ENCODE peak calls at places on chromosomes 16 and 17, in five cellular contexts. H, A, P, N and W are unnamed samples.

GRCh38 chr17:10556301-10557005 is 7.0 kb upstream of the MYH2 start:
- DNase-seq in P (no peak), A (peak), H (no peak), N (no peak), W (no peak)

GRCh38 chr17:75854111-75854748 is 905 bp downstream of the WBP2 start:
- DNase-seq in P (no peak), N (no peak), A (peak), H (no peak), W (no peak)

GRCh38 chr16:3074860-3075545 is 9.6 kb downstream of the IL32 start:
- DNase-seq in N (no peak), A (no peak), P (peak), H (peak), W (peak)

GRCh38 chr16:53898993-53899392 is 195.0 kb downstream of the FTO start:
- DNase-seq in A (no peak), P (no peak), N (no peak), H (no peak), W (no peak)

GRCh38 chr17:77465358-77466041 is 324.7 kb downstream of the SEC14L1 start:
- DNase-seq in H (peak), P (peak), A (peak), N (no peak), W (peak)

GRCh38 chr17:64533784-64534183 is 27.0 kb downstream of the CEP95 start:
- DNase-seq in H (no peak), P (no peak), N (no peak), A (no peak), W (no peak)

GRCh38 chr16:56558024-56558747 is 6.7 kb upstream of the MT4 start:
- DNase-seq in N (no peak), P (no peak), H (no peak), A (peak), W (no peak)

GRCh38 chr16:8727084-8727590 is 52.7 kb downstream of the ABAT start:
- DNase-seq in P (no peak), A (no peak), N (no peak), H (no peak), W (no peak)

GRCh38 chr17:78184868-78185267 is 2.0 kb downstream of the TK1 start:
- DNase-seq in A (no peak), P (no peak), H (no peak), N (no peak), W (no peak)

GRCh38 chr17:35988164-35988563 is 1.6 kb upstream of the CCL14 start:
- DNase-seq in P (no peak), H (no peak), N (no peak), A (no peak), W (no peak)

GRCh38 chr17:44826123-44826790 is 3.8 kb downstream of the GJC1 start:
- DNase-seq in P (no peak), H (no peak), A (peak), N (no peak), W (no peak)

GRCh38 chr17:40614431-40615294 is 33.0 kb downstream of the SMARCE1 start:
- DNase-seq in A (no peak), P (no peak), N (no peak), H (no peak), W (no peak)

GRCh38 chr16:21033707-21034106 is 116.9 kb downstream of the DNAH3 start:
- DNase-seq in N (no peak), P (no peak), H (no peak), A (peak), W (no peak)

GRCh38 chr17:66547170-66547865 is 244.9 kb downstream of the PRKCA start:
- DNase-seq in A (no peak), N (no peak), H (no peak), P (no peak), W (no peak)

GRCh38 chr17:1590747-1591473 is 28.3 kb upstream of the PITPNA start:
- DNase-seq in P (no peak), A (no peak), H (no peak), N (no peak), W (no peak)